ENCODE peak calls at places on chromosomes 12 and 14, in seven cellular contexts. E, Z, R, F, M, H and X are unnamed samples.

GRCh38 chr12:104352106-104352713 is 48.7 kb downstream of the EID3 start:
- DNase-seq in Z (no peak), H (no peak), E (no peak), R (no peak), F (no peak), M (no peak), X (no peak)

GRCh38 chr12:62783881-62784280 is 151.1 kb downstream of the PPM1H start:
- DNase-seq in Z (no peak), R (no peak), F (no peak), E (no peak), M (no peak), H (no peak), X (no peak)

GRCh38 chr12:15772405-15773018 is 16.7 kb downstream of the EPS8 start:
- DNase-seq in H (no peak), F (no peak), E (no peak), R (no peak), Z (peak; percentile 4), M (no peak), X (no peak)

GRCh38 chr14:101824339-101824727 is 62.8 kb downstream of the PPP2R5C start:
- DNase-seq in F (no peak), M (no peak), R (no peak), H (no peak), Z (no peak), E (no peak), X (no peak)

GRCh38 chr12:14256555-14257169 is 108.8 kb upstream of the ATF7IP start:
- DNase-seq in H (no peak), R (peak; percentile 85), M (peak; percentile 90), E (peak; percentile 77), F (peak; percentile 87), Z (peak; percentile 42), X (peak; percentile 78)

GRCh38 chr12:88897723-88898122 is 317.5 kb upstream of the KITLG start:
- DNase-seq in H (no peak), F (no peak), E (no peak), M (no peak), Z (no peak), R (no peak), X (no peak)

GRCh38 chr14:28770574-28770973 is 4.0 kb downstream of the FOXG1 start:
- DNase-seq in Z (no peak), F (no peak), E (no peak), H (no peak), M (no peak), R (no peak), X (no peak)

GRCh38 chr14:30270200-30271161 is 288.5 kb upstream of the G2E3 start:
- DNase-seq in E (peak; percentile 78), R (peak; percentile 79), F (peak; percentile 87), Z (peak; percentile 54), M (peak; percentile 87), H (peak; percentile 94), X (peak; percentile 84)

GRCh38 chr14:73850940-73851339 is 691 bp upstream of the PTGR2 start:
- DNase-seq in H (no peak), M (no peak), F (no peak), Z (no peak), R (peak; percentile 15), E (no peak), X (no peak)

GRCh38 chr12:93571360-93571853 is 1.1 kb upstream of the SOCS2 start:
- DNase-seq in R (peak; percentile 93), M (peak; percentile 92), E (peak; percentile 78), Z (peak; percentile 86), F (peak; percentile 85), H (no peak), X (peak; percentile 66)

GRCh38 chr14:75711796-75712211 is 50.8 kb downstream of the TTLL5 start:
- DNase-seq in F (peak; percentile 64), M (peak; percentile 80), H (no peak), R (peak; percentile 2), Z (no peak), E (peak; percentile 13), X (peak; percentile 67)

GRCh38 chr12:30462249-30462648 is 233.4 kb downstream of the IPO8 start:
- DNase-seq in Z (no peak), E (no peak), R (no peak), M (no peak), H (no peak), F (no peak), X (no peak)

GRCh38 chr12:111598637-111599458 is at the start of gene ATXN2:
- DNase-seq in F (peak; percentile 80), M (peak; percentile 83), E (peak; percentile 59), Z (peak; percentile 97), H (no peak), R (peak; percentile 81), X (peak; percentile 55)

GRCh38 chr12:13661005-13661887 is 320.2 kb downstream of the GRIN2B start:
- DNase-seq in H (no peak), E (peak; percentile 54), F (no peak), R (peak; percentile 33), Z (peak; percentile 32), M (peak; percentile 67), X (peak; percentile 61)

GRCh38 chr12:9798008-9798619 is 29.2 kb upstream of the KLRF1 start:
- DNase-seq in H (no peak), E (peak; percentile 64), Z (no peak), R (peak; percentile 88), M (no peak), F (no peak), X (peak; percentile 49)

GRCh38 chr12:69949324-69949723 is 124.3 kb downstream of the MYRFL start:
- DNase-seq in H (no peak), Z (no peak), F (no peak), M (no peak), R (no peak), E (no peak), X (no peak)

GRCh38 chr14:94867931-94868597 is 98.2 kb upstream of the GSC start:
- DNase-seq in Z (no peak), F (no peak), M (no peak), E (no peak), H (no peak), R (no peak), X (no peak)

GRCh38 chr14:23109769-23110168 is 5.0 kb upstream of the CIROP start:
- DNase-seq in Z (no peak), R (no peak), F (no peak), E (no peak), M (no peak), H (no peak), X (no peak)

GRCh38 chr12:46400406-46400805 is 27.8 kb upstream of the SLC38A2 start:
- DNase-seq in M (no peak), H (no peak), F (no peak), E (no peak), R (no peak), Z (no peak), X (no peak)

GRCh38 chr12:2179953-2180736 is 127.4 kb downstream of the CACNA1C start:
- DNase-seq in E (peak; percentile 62), R (no peak), M (peak; percentile 94), Z (no peak), H (no peak), F (no peak), X (peak; percentile 34)

GRCh38 chr12:120687570-120688289 is 781 bp downstream of the MLEC start:
- DNase-seq in M (peak; percentile 66), R (peak; percentile 61), H (no peak), Z (no peak), F (peak; percentile 68), E (peak; percentile 40), X (no peak)

DNA sequence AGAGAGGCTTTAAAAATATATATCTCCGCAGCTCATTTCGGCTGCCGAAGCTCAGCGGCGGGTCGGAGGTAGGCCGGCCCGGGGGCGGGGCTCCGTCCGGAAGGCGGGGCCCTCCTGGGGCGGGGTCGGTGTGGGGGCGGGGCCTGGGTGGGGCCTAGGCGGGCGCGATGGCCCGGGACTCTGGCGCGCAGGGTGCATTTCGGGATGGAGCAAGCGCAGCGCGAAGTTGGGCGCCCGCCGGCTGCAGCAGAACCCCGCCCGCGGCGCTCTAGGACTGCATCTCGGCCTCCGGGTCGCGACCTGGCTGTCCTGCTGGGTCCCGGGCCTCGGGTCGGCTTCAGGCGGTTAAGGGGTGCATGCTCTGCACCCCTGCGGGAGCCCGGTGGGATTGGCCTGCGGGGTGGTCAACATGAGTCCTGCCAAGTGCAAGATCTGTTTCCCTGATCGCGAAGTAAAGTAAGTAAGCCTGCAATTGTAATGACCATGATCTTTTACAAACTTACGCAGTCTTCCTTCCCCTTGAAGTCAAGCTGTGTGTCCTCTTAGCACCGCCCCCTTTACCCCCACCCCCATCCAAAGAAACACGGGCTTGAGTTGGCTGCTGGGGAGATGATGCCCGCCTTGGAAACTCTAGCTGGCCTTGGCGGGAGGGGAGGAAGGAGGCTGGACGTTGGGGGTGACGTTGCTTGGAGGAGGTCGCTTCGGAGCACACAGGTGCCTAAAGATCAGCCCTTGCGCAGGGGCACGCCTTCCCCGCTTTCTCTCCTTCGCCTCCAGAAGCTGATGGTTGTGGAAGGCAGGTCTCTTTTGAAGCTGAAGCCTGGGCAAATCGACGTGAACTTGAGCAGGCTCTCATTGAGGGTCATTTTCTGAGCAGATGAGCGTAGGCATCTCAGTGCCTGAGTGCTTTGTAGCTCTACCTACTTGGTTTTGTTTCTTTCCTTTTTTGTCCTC is 38.4 kb downstream of the ACACB start:
- DNase-seq in F (peak; percentile 88), E (peak; percentile 87), M (peak; percentile 96), Z (peak; percentile 98), R (peak; percentile 77), H (peak; percentile 97), X (peak; percentile 85)
- TF ChIP-seq POLR2AphosphoS5 in F (no peak), E (peak; percentile 74), M (peak; percentile 90), Z (peak; percentile 37), R (no peak), H (peak; percentile 85), X (peak; percentile 76)

GRCh38 chr12:59858508-59858907 is 262.7 kb downstream of the SLC16A7 start:
- DNase-seq in H (no peak), F (no peak), E (peak; percentile 13), M (no peak), Z (no peak), R (no peak), X (peak; percentile 34)

DNA sequence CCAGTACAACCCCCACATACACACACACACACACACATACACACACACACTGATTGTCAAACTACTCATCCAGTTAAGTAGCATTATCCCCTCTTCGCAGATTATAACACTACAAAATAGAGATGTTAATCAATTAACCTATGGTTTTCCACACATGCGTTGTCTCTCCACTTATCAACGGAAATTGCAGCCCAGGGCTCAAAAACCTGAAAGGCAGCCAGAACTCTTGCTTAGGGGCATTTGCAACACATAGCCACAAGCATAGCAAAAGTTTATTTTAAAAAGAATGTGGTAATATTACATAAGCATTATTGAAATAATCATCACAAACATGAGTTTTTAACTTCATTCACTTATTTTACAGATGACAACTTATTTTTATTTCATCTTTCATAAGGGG is 265.8 kb downstream of the SLC16A7 start:
- DNase-seq in R (no peak), M (no peak), H (no peak), F (no peak), Z (no peak), E (no peak), X (no peak)
- TF ChIP-seq CTCF in R (no peak), M (no peak), H (no peak), F (no peak), Z (no peak), E (no peak), X (no peak)

DNA sequence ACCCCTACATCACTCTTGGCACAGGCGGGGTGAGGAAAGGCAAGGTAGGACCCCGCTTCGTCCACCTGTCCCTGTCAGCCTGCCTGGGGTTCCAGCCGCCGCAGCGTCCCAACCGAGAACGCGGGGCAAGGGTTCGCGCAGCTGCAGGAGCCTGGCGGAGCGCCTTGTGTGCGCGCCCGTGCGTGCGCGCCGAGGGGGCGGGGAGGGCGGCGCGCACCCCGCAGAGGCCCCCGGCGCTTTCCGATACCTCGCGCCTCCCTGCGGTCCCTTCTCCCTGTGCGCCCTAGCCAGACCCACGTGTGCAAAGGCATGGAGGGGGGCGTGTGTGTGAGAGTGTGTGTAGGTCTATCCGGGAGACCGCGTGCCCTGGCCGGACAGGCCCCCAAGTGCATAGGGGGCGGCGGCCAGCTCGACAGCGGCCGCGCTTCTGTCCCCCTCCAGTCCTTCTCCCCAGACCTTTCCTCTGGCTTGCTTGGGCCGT is 122.4 kb downstream of the TSPAN9 start:
- DNase-seq in M (no peak), R (no peak), F (no peak), E (no peak), H (no peak), Z (peak; percentile 82), X (no peak)
- TF ChIP-seq EP300 in M (no peak), R (no peak), F (no peak), E (no peak), H (no peak), Z (no peak), X (no peak)

GRCh38 chr14:49303952-49304516 is 282.1 kb downstream of the RPS29 start:
- DNase-seq in H (no peak), Z (no peak), F (no peak), M (no peak), E (no peak), R (peak; percentile 2), X (no peak)
- TF ChIP-seq POLR2AphosphoS5 in H (no peak), Z (no peak), F (no peak), M (no peak), E (no peak), R (no peak), X (no peak)